ENCODE peak calls at places on chromosomes 7 and 10, in seven cellular contexts. R is AG08396; U is NCI-H748 treated with DMSO at 0.1 percent for 48 hours; X is NCI-H345; O is stimulated activated CD8-positive, alpha-beta memory T cell treated with anti-CD3 and anti-CD28 coated beads, Interleukin-4, amount 100 ng/mL, for 1 hour; C is cerebellum; Y is NCI-H1092. Z is an unnamed sample.

GRCh38 chr7:157612009-157612663 is 275.3 kb downstream of the DNAJB6 start:
- DNase-seq in R (no peak), U (no peak), X (no peak), O (no peak), C (no peak), Y (no peak), Z (no peak)

GRCh38 chr7:129782257-129783096 is 170.3 kb downstream of the UBE2H start:
- DNase-seq in R (no peak), U (no peak), X (no peak), O (no peak), C (no peak), Y (no peak), Z (no peak)

GRCh38 chr7:114922151-114922651 is 307 bp downstream of the MDFIC start:
- DNase-seq in R (peak), U (peak), X (peak), O (no peak), C (no peak), Y (no peak), Z (no peak)

GRCh38 chr7:20828947-20829346 is 42.3 kb upstream of the SP8 start:
- DNase-seq in R (no peak), U (peak), X (peak), O (no peak), C (no peak), Y (peak), Z (no peak)

GRCh38 chr10:32958992-32959703 is 1.1 kb upstream of the ITGB1 start:
- DNase-seq in R (no peak), U (no peak), X (no peak), O (no peak), C (no peak), Y (peak), Z (peak)

GRCh38 chr10:14904316-14904732 is 25.7 kb downstream of the SUV39H2 start:
- DNase-seq in R (peak), U (no peak), X (no peak), O (no peak), C (peak), Y (no peak), Z (no peak)

GRCh38 chr10:79407397-79407796 is 38.0 kb downstream of the ZCCHC24 start:
- DNase-seq in R (no peak), U (no peak), X (no peak), O (no peak), C (no peak), Y (no peak), Z (no peak)

GRCh38 chr10:58773942-58774341 is 261.3 kb downstream of the BICC1 start:
- DNase-seq in R (no peak), U (no peak), X (no peak), O (no peak), C (no peak), Y (no peak), Z (no peak)

GRCh38 chr7:34096135-34096775 is 190.9 kb downstream of the BMPER start:
- DNase-seq in R (peak), U (no peak), X (no peak), O (no peak), C (peak), Y (no peak), Z (no peak)

GRCh38 chr7:74023786-74024185 is 4.2 kb upstream of the ELN start:
- DNase-seq in R (no peak), U (no peak), X (no peak), O (no peak), C (no peak), Y (no peak), Z (no peak)

GRCh38 chr7:133365892-133366291 is 113.0 kb downstream of the EXOC4 start:
- DNase-seq in R (no peak), U (no peak), X (no peak), O (no peak), C (peak), Y (no peak), Z (no peak)

GRCh38 chr10:23702977-23703414 is 264.1 kb downstream of the OTUD1 start:
- DNase-seq in R (peak), U (peak), X (peak), O (no peak), C (peak), Y (peak), Z (peak)

Z was measured in NCI-H1694.